ENCODE peak calls at places on chromosomes 12 and 14, in seven cellular contexts. One of them, this sample, is unnamed.

GRCh38 chr14:100748944-100749343 is 22.3 kb downstream of the DLK1 start:
- DNase-seq in right atrium auricular region: no peak
- DNase-seq in gastrocnemius medialis: no peak
- DNase-seq in substantia nigra: no peak
- DNase-seq in mesendoderm: no peak
- DNase-seq in PC-9: no peak
- DNase-seq in stomach: no peak
- DNase-seq in this sample: no peak

GRCh38 chr12:113854385-113855136 is 111.6 kb downstream of the RBM19 start:
- DNase-seq in PC-9: no peak
- DNase-seq in mesendoderm: no peak
- DNase-seq in stomach: no peak
- DNase-seq in right atrium auricular region: no peak
- DNase-seq in gastrocnemius medialis: no peak
- DNase-seq in substantia nigra: no peak
- DNase-seq in this sample: no peak

GRCh38 chr12:103175625-103176024 is 218.2 kb downstream of the ASCL1 start:
- DNase-seq in substantia nigra: no peak
- DNase-seq in gastrocnemius medialis: no peak
- DNase-seq in right atrium auricular region: no peak
- DNase-seq in stomach: no peak
- DNase-seq in mesendoderm: no peak
- DNase-seq in PC-9: no peak
- DNase-seq in this sample: no peak

GRCh38 chr12:115042341-115042740 is 358.4 kb upstream of the TBX3 start:
- DNase-seq in substantia nigra: no peak
- DNase-seq in stomach: no peak
- DNase-seq in mesendoderm: no peak
- DNase-seq in gastrocnemius medialis: no peak
- DNase-seq in PC-9: no peak
- DNase-seq in right atrium auricular region: no peak
- DNase-seq in this sample: no peak

GRCh38 chr14:85483037-85483436 is 46.9 kb upstream of the FLRT2 start:
- DNase-seq in right atrium auricular region: no peak
- DNase-seq in gastrocnemius medialis: no peak
- DNase-seq in PC-9: no peak
- DNase-seq in mesendoderm: no peak
- DNase-seq in substantia nigra: no peak
- DNase-seq in stomach: no peak
- DNase-seq in this sample: no peak

GRCh38 chr14:21072781-21073339 is 2.8 kb downstream of the ARHGEF40 start:
- DNase-seq in PC-9: no peak
- DNase-seq in gastrocnemius medialis: no peak
- DNase-seq in stomach: peak; percentile 84
- DNase-seq in right atrium auricular region: no peak
- DNase-seq in substantia nigra: no peak
- DNase-seq in mesendoderm: no peak
- DNase-seq in this sample: no peak

GRCh38 chr12:84150226-84150625 is 762.4 kb downstream of the SLC6A15 start:
- DNase-seq in right atrium auricular region: no peak
- DNase-seq in mesendoderm: no peak
- DNase-seq in stomach: no peak
- DNase-seq in PC-9: no peak
- DNase-seq in substantia nigra: no peak
- DNase-seq in gastrocnemius medialis: no peak
- DNase-seq in this sample: peak; percentile 44

GRCh38 chr12:108201808-108202207 is 72.7 kb downstream of the WSCD2 start:
- DNase-seq in right atrium auricular region: no peak
- DNase-seq in substantia nigra: no peak
- DNase-seq in PC-9: no peak
- DNase-seq in mesendoderm: peak; percentile 88
- DNase-seq in stomach: no peak
- DNase-seq in gastrocnemius medialis: no peak
- DNase-seq in this sample: no peak

GRCh38 chr12:112906712-112907414 is at the start of gene OAS1:
- DNase-seq in mesendoderm: peak; percentile 51
- DNase-seq in stomach: peak; percentile 35
- DNase-seq in right atrium auricular region: no peak
- DNase-seq in PC-9: peak; percentile 73
- DNase-seq in substantia nigra: no peak
- DNase-seq in gastrocnemius medialis: no peak
- DNase-seq in this sample: peak; percentile 60

GRCh38 chr12:105444050-105444808 is 113.7 kb downstream of the C12orf75 start:
- DNase-seq in mesendoderm: no peak
- DNase-seq in right atrium auricular region: no peak
- DNase-seq in substantia nigra: no peak
- DNase-seq in stomach: no peak
- DNase-seq in gastrocnemius medialis: no peak
- DNase-seq in PC-9: no peak
- DNase-seq in this sample: no peak

GRCh38 chr12:113461666-113462065 is 10.0 kb downstream of the LHX5 start:
- DNase-seq in PC-9: peak; percentile 35
- DNase-seq in substantia nigra: no peak
- DNase-seq in stomach: no peak
- DNase-seq in mesendoderm: peak; percentile 75
- DNase-seq in right atrium auricular region: no peak
- DNase-seq in gastrocnemius medialis: no peak
- DNase-seq in this sample: no peak

GRCh38 chr12:27064397-27065342 is 17.7 kb downstream of the C12orf71 start:
- DNase-seq in gastrocnemius medialis: no peak
- DNase-seq in stomach: no peak
- DNase-seq in PC-9: no peak
- DNase-seq in substantia nigra: no peak
- DNase-seq in right atrium auricular region: no peak
- DNase-seq in mesendoderm: no peak
- DNase-seq in this sample: no peak

GRCh38 chr12:24803406-24804245 is 145.3 kb downstream of the BCAT1 start:
- DNase-seq in stomach: no peak
- DNase-seq in gastrocnemius medialis: no peak
- DNase-seq in mesendoderm: no peak
- DNase-seq in PC-9: no peak
- DNase-seq in substantia nigra: no peak
- DNase-seq in right atrium auricular region: no peak
- DNase-seq in this sample: no peak

GRCh38 chr12:67533159-67533558 is 115.4 kb upstream of the DYRK2 start:
- DNase-seq in mesendoderm: no peak
- DNase-seq in right atrium auricular region: no peak
- DNase-seq in stomach: no peak
- DNase-seq in substantia nigra: no peak
- DNase-seq in gastrocnemius medialis: no peak
- DNase-seq in PC-9: no peak
- DNase-seq in this sample: no peak

GRCh38 chr14:100867631-100868315 is 35.7 kb downstream of the RTL1 start:
- DNase-seq in right atrium auricular region: no peak
- DNase-seq in stomach: no peak
- DNase-seq in PC-9: no peak
- DNase-seq in mesendoderm: no peak
- DNase-seq in gastrocnemius medialis: no peak
- DNase-seq in substantia nigra: no peak
- DNase-seq in this sample: no peak

GRCh38 chr12:106753526-106753925 is 21.0 kb upstream of the RIC8B start:
- DNase-seq in substantia nigra: no peak
- DNase-seq in right atrium auricular region: no peak
- DNase-seq in gastrocnemius medialis: no peak
- DNase-seq in mesendoderm: no peak
- DNase-seq in stomach: peak; percentile 31
- DNase-seq in PC-9: no peak
- DNase-seq in this sample: no peak

GRCh38 chr14:102594514-102595175 is 2.2 kb downstream of the RCOR1 start:
- DNase-seq in PC-9: peak; percentile 80
- DNase-seq in right atrium auricular region: peak; percentile 73
- DNase-seq in stomach: peak; percentile 75
- DNase-seq in gastrocnemius medialis: peak; percentile 66
- DNase-seq in mesendoderm: peak; percentile 76
- DNase-seq in substantia nigra: no peak
- DNase-seq in this sample: no peak

GRCh38 chr12:45350861-45351260 is 135.0 kb downstream of the ANO6 start:
- DNase-seq in mesendoderm: no peak
- DNase-seq in gastrocnemius medialis: peak; percentile 38
- DNase-seq in stomach: no peak
- DNase-seq in right atrium auricular region: no peak
- DNase-seq in PC-9: no peak
- DNase-seq in substantia nigra: no peak
- DNase-seq in this sample: no peak

GRCh38 chr12:70831538-70831937 is 89.0 kb downstream of the PTPRR start:
- DNase-seq in stomach: no peak
- DNase-seq in substantia nigra: no peak
- DNase-seq in gastrocnemius medialis: no peak
- DNase-seq in right atrium auricular region: no peak
- DNase-seq in mesendoderm: no peak
- DNase-seq in PC-9: no peak
- DNase-seq in this sample: no peak

GRCh38 chr14:55130194-55130550 is 1.1 kb downstream of the LGALS3 start:
- DNase-seq in substantia nigra: no peak
- DNase-seq in stomach: peak; percentile 44
- DNase-seq in right atrium auricular region: no peak
- DNase-seq in gastrocnemius medialis: no peak
- DNase-seq in PC-9: peak; percentile 79
- DNase-seq in mesendoderm: peak; percentile 60
- DNase-seq in this sample: no peak

GRCh38 chr12:32650508-32650907 is 28.6 kb upstream of the DNM1L start:
- DNase-seq in PC-9: peak; percentile 67
- DNase-seq in gastrocnemius medialis: no peak
- DNase-seq in substantia nigra: no peak
- DNase-seq in mesendoderm: peak; percentile 42
- DNase-seq in right atrium auricular region: no peak
- DNase-seq in stomach: no peak
- DNase-seq in this sample: peak; percentile 26

GRCh38 chr12:121720762-121721161 is 8.2 kb downstream of the TMEM120B start:
- DNase-seq in right atrium auricular region: no peak
- DNase-seq in PC-9: no peak
- DNase-seq in substantia nigra: no peak
- DNase-seq in mesendoderm: no peak
- DNase-seq in stomach: no peak
- DNase-seq in gastrocnemius medialis: no peak
- DNase-seq in this sample: no peak
- H3K27ac ChIP-seq in right atrium auricular region: no peak overlapping the region
- H3K27ac ChIP-seq in PC-9: no peak overlapping the region
- H3K27ac ChIP-seq in substantia nigra: no peak overlapping the region
- H3K27ac ChIP-seq in mesendoderm: no peak overlapping the region
- H3K27ac ChIP-seq in stomach: peak overlapping the region; percentile 29
- H3K27ac ChIP-seq in gastrocnemius medialis: peak overlapping the region; percentile 98
- H3K27ac ChIP-seq in this sample: no peak overlapping the region

GRCh38 chr12:47124451-47124850 is 44.7 kb upstream of the AMIGO2 start:
- DNase-seq in gastrocnemius medialis: no peak
- DNase-seq in PC-9: no peak
- DNase-seq in right atrium auricular region: no peak
- DNase-seq in stomach: no peak
- DNase-seq in substantia nigra: no peak
- DNase-seq in mesendoderm: no peak
- DNase-seq in this sample: no peak

GRCh38 chr12:47120736-47121135 is 41.0 kb upstream of the AMIGO2 start:
- DNase-seq in PC-9: no peak
- DNase-seq in right atrium auricular region: no peak
- DNase-seq in gastrocnemius medialis: no peak
- DNase-seq in substantia nigra: no peak
- DNase-seq in stomach: no peak
- DNase-seq in mesendoderm: no peak
- DNase-seq in this sample: no peak

GRCh38 chr12:47121146-47121545 is 41.4 kb upstream of the AMIGO2 start:
- DNase-seq in mesendoderm: no peak
- DNase-seq in substantia nigra: no peak
- DNase-seq in stomach: no peak
- DNase-seq in PC-9: no peak
- DNase-seq in gastrocnemius medialis: no peak
- DNase-seq in right atrium auricular region: no peak
- DNase-seq in this sample: no peak

GRCh38 chr12:47123730-47124129 is 44.0 kb upstream of the AMIGO2 start:
- DNase-seq in gastrocnemius medialis: no peak
- DNase-seq in stomach: no peak
- DNase-seq in substantia nigra: no peak
- DNase-seq in right atrium auricular region: no peak
- DNase-seq in PC-9: no peak
- DNase-seq in mesendoderm: no peak
- DNase-seq in this sample: no peak
- H3K27ac ChIP-seq in gastrocnemius medialis: no peak overlapping the region
- H3K27ac ChIP-seq in stomach: no peak overlapping the region
- H3K27ac ChIP-seq in substantia nigra: no peak overlapping the region
- H3K27ac ChIP-seq in right atrium auricular region: no peak overlapping the region
- H3K27ac ChIP-seq in PC-9: no peak overlapping the region
- H3K27ac ChIP-seq in mesendoderm: no peak overlapping the region
- H3K27ac ChIP-seq in this sample: peak overlapping the region; percentile 35

DNA sequence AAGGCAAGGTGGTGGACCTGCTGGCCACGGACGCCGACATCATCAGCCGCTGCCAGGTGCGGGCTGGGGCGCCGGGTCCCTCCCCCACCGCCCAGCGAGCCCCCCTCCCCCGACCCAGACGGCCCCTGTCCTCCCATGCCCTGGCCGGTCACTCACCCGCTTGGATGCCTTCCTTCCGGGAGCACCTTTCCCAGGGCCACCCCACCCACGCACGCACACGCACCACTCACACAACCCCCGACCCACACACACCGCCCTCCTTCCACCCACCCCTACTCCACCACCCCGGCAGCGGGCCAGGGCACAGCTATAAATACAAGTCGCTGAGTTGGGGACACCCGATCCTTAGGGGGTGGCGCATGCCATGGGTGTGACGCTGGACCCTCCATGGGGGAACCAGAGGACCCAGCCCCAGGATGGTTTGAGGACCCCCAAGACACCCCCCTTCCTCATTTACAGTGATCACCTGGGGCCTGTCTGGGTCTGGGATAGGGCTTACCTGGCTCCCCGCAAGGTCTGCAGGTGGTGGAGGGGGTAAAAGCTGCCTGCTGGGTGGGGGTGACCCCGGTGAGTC is 465 bp downstream of the ADSS1 start:
- DNase-seq in mesendoderm: no peak
- DNase-seq in stomach: peak; percentile 53
- DNase-seq in gastrocnemius medialis: peak; percentile 89
- DNase-seq in right atrium auricular region: peak; percentile 81
- DNase-seq in substantia nigra: peak; percentile 28
- DNase-seq in PC-9: no peak
- DNase-seq in this sample: no peak
- H3K27ac ChIP-seq in mesendoderm: no peak overlapping the region
- H3K27ac ChIP-seq in stomach: peak overlapping the region; percentile 79
- H3K27ac ChIP-seq in gastrocnemius medialis: peak overlapping the region; percentile 94
- H3K27ac ChIP-seq in right atrium auricular region: peak overlapping the region; percentile 94
- H3K27ac ChIP-seq in substantia nigra: peak overlapping the region; percentile 70
- H3K27ac ChIP-seq in PC-9: no peak overlapping the region
- H3K27ac ChIP-seq in this sample: no peak overlapping the region

DNA sequence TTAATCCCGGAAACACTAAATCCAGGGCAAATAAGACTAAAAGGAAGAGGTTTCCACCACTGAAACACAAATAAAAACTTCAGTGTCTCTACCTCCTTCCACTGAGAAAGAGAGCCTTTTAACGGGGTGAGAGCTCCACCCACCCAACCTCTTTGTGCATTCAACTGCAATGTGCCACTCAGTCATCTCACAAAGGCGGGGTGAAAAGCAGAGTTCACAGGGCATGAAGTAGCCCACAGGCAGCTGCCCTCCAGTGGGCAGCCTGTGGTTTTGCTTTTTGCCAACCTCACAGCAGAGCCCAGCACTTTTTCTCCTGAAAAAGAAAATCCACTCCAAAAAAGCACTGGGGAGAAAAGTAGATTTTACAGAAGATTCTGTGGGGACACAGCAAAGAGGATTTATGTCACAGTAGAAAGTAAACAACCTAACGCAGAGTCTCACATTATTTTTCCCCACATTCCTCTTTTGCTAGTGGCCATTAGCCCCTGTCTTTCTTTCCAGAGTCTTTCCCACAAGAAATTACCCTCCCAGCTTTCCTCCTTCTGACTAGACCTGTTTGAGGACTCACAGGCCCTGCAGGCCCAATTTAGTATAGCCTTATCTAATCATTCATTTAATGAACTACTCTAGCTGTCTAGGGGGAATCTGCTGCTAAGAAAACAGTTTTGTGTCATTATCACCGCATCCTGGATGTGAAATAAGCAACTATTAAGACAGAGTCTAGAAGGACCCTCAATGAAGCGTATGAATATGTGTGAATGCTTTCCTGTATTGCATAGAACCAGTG is 753.8 kb upstream of the FOXG1 start:
- DNase-seq in gastrocnemius medialis: no peak
- DNase-seq in stomach: no peak
- DNase-seq in right atrium auricular region: no peak
- DNase-seq in mesendoderm: peak; percentile 50
- DNase-seq in PC-9: no peak
- DNase-seq in substantia nigra: no peak
- DNase-seq in this sample: no peak
- H3K27ac ChIP-seq in gastrocnemius medialis: no peak overlapping the region
- H3K27ac ChIP-seq in stomach: no peak overlapping the region
- H3K27ac ChIP-seq in right atrium auricular region: no peak overlapping the region
- H3K27ac ChIP-seq in mesendoderm: no peak overlapping the region
- H3K27ac ChIP-seq in PC-9: no peak overlapping the region
- H3K27ac ChIP-seq in substantia nigra: no peak overlapping the region
- H3K27ac ChIP-seq in this sample: no peak overlapping the region

This sample was measured in epithelial cell of prostate.